ENCODE peak calls at places on chromosome 17, in five cellular contexts. One of them, this sample, is unnamed.
A peak's percentile ranks its signal among the peaks of the same experiment; 100 is the strongest.

GRCh38 chr17:13182450-13182849 is 164.6 kb upstream of the ELAC2 start:
- DNase-seq in tibial artery: no peak
- DNase-seq in heart right ventricle: no peak
- DNase-seq in naive thymus-derived CD4-positive, alpha-beta T cell: no peak
- DNase-seq in right cardiac atrium: no peak
- DNase-seq in this sample: no peak

GRCh38 chr17:7854078-7854777 is 638 bp upstream of the TMEM88 start:
- DNase-seq in naive thymus-derived CD4-positive, alpha-beta T cell: peak; percentile 24
- DNase-seq in right cardiac atrium: peak; percentile 63
- DNase-seq in heart right ventricle: peak; percentile 42
- DNase-seq in tibial artery: no peak
- DNase-seq in this sample: peak; percentile 28

GRCh38 chr17:51152766-51153209 is 571 bp upstream of the NME1 start:
- DNase-seq in naive thymus-derived CD4-positive, alpha-beta T cell: no peak
- DNase-seq in heart right ventricle: no peak
- DNase-seq in right cardiac atrium: no peak
- DNase-seq in tibial artery: no peak
- DNase-seq in this sample: no peak

GRCh38 chr17:59513934-59514841 is 51.2 kb upstream of the DHX40 start:
- DNase-seq in naive thymus-derived CD4-positive, alpha-beta T cell: no peak
- DNase-seq in right cardiac atrium: peak; percentile 95
- DNase-seq in heart right ventricle: peak; percentile 75
- DNase-seq in tibial artery: peak; percentile 88
- DNase-seq in this sample: peak; percentile 93

GRCh38 chr17:59387351-59388069 is 56.1 kb downstream of the YPEL2 start:
- DNase-seq in right cardiac atrium: no peak
- DNase-seq in naive thymus-derived CD4-positive, alpha-beta T cell: no peak
- DNase-seq in heart right ventricle: no peak
- DNase-seq in tibial artery: no peak
- DNase-seq in this sample: no peak

GRCh38 chr17:35265071-35265470 is 22.2 kb downstream of the SLFN5 start:
- DNase-seq in right cardiac atrium: no peak
- DNase-seq in heart right ventricle: no peak
- DNase-seq in naive thymus-derived CD4-positive, alpha-beta T cell: no peak
- DNase-seq in tibial artery: no peak
- DNase-seq in this sample: no peak

GRCh38 chr17:78995761-78996451 is 13.7 kb downstream of the CANT1 start:
- DNase-seq in tibial artery: peak; percentile 16
- DNase-seq in heart right ventricle: no peak
- DNase-seq in naive thymus-derived CD4-positive, alpha-beta T cell: no peak
- DNase-seq in right cardiac atrium: peak; percentile 68
- DNase-seq in this sample: peak; percentile 60

GRCh38 chr17:78599419-78599818 is 22.2 kb upstream of the DNAH17 start:
- DNase-seq in right cardiac atrium: no peak
- DNase-seq in naive thymus-derived CD4-positive, alpha-beta T cell: no peak
- DNase-seq in tibial artery: no peak
- DNase-seq in heart right ventricle: no peak
- DNase-seq in this sample: no peak

GRCh38 chr17:1375615-1376014 is 24.4 kb downstream of the YWHAE start:
- DNase-seq in naive thymus-derived CD4-positive, alpha-beta T cell: no peak
- DNase-seq in heart right ventricle: no peak
- DNase-seq in right cardiac atrium: no peak
- DNase-seq in tibial artery: no peak
- DNase-seq in this sample: no peak
- H3K4me1 ChIP-seq in naive thymus-derived CD4-positive, alpha-beta T cell: peaks cover 64% of the 10 kb centered on the region
- H3K4me1 ChIP-seq in heart right ventricle: peaks cover 100% of the 10 kb centered on the region
- H3K4me1 ChIP-seq in right cardiac atrium: peaks cover 18% of the 10 kb centered on the region
- H3K4me1 ChIP-seq in tibial artery: peaks cover 100% of the 10 kb centered on the region
- H3K4me1 ChIP-seq in this sample: peaks cover 49% of the 10 kb centered on the region

GRCh38 chr17:47650525-47651522 is 1.1 kb downstream of the KPNB1 start:
- DNase-seq in heart right ventricle: peak; percentile 97
- DNase-seq in tibial artery: peak; percentile 93
- DNase-seq in naive thymus-derived CD4-positive, alpha-beta T cell: peak; percentile 90
- DNase-seq in right cardiac atrium: peak; percentile 98
- DNase-seq in this sample: peak; percentile 95
- H3K4me1 ChIP-seq in heart right ventricle: peaks cover 65% of the 10 kb centered on the region
- H3K4me1 ChIP-seq in tibial artery: peaks cover 47% of the 10 kb centered on the region
- H3K4me1 ChIP-seq in naive thymus-derived CD4-positive, alpha-beta T cell: peaks cover 42% of the 10 kb centered on the region
- H3K4me1 ChIP-seq in right cardiac atrium: peaks cover 3% of the 10 kb centered on the region
- H3K4me1 ChIP-seq in this sample: peaks cover 1% of the 10 kb centered on the region

GRCh38 chr17:3965123-3965800 is 1.0 kb upstream of the ATP2A3 start:
- DNase-seq in naive thymus-derived CD4-positive, alpha-beta T cell: peak; percentile 71
- DNase-seq in heart right ventricle: peak; percentile 60
- DNase-seq in tibial artery: peak; percentile 66
- DNase-seq in right cardiac atrium: peak; percentile 84
- DNase-seq in this sample: peak; percentile 81
- H3K4me1 ChIP-seq in naive thymus-derived CD4-positive, alpha-beta T cell: peaks cover 36% of the 10 kb centered on the region
- H3K4me1 ChIP-seq in heart right ventricle: peaks cover 46% of the 10 kb centered on the region
- H3K4me1 ChIP-seq in tibial artery: peaks cover 29% of the 10 kb centered on the region
- H3K4me1 ChIP-seq in right cardiac atrium: peaks cover 3% of the 10 kb centered on the region
- H3K4me1 ChIP-seq in this sample: no peaks in the 10 kb centered on the region

DNA sequence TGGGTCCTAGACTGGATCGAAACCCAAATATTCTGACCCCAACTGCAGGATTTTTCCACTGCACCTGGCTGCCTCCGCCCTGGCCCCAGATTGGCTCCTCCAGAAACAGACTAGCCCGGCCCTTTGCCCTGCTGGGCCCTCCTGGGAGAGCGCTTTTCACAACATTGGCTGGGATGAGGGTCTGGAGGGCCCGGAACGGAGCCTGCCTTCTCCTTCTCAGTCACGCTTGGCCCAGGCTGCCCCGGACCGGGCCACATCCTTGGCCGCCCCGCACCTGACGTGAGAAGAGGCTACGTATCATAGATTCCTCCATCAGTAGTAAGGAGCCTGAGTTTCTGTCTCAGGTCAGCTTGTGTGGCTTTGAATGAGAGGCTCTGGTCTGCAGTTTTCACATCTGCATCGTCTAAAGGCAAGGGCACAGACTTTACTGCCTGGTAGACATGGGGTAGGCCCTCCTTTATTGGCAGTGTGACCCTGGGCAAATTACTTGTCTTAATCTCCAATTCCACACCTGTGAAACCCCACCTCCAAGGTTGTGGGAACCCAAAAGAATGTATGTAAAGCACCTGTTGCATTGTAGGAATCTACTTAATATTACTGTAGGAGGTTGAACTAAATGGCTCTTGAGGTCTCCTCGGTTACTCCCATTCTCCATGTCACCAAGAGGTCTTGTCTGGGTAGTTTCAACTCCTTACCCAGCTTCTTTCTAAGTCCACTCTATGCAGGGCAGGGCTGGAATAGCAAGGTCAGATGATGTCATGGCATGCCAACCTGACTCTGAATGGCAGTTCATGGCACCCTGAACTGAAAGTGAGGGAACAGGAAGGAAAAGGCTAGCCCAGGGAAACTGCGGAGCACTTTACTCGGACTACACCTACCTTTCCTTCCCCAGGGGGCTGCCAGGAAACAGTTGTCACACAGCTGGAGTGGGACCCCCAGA is 666 bp downstream of the LRRC3C start:
- DNase-seq in right cardiac atrium: peak; percentile 84
- DNase-seq in tibial artery: peak; percentile 40
- DNase-seq in heart right ventricle: peak; percentile 56
- DNase-seq in naive thymus-derived CD4-positive, alpha-beta T cell: no peak
- DNase-seq in this sample: peak; percentile 56
- H3K4me1 ChIP-seq in right cardiac atrium: peaks cover 6% of the 10 kb centered on the region
- H3K4me1 ChIP-seq in tibial artery: peaks cover 40% of the 10 kb centered on the region
- H3K4me1 ChIP-seq in heart right ventricle: peaks cover 54% of the 10 kb centered on the region
- H3K4me1 ChIP-seq in naive thymus-derived CD4-positive, alpha-beta T cell: peaks cover 40% of the 10 kb centered on the region
- H3K4me1 ChIP-seq in this sample: peaks cover 13% of the 10 kb centered on the region

GRCh38 chr17:76139801-76140660 is 1.0 kb downstream of the FOXJ1 start:
- DNase-seq in heart right ventricle: no peak
- DNase-seq in tibial artery: no peak
- DNase-seq in right cardiac atrium: peak; percentile 64
- DNase-seq in naive thymus-derived CD4-positive, alpha-beta T cell: peak; percentile 44
- DNase-seq in this sample: peak; percentile 71
- H3K4me1 ChIP-seq in heart right ventricle: peaks cover 44% of the 10 kb centered on the region
- H3K4me1 ChIP-seq in tibial artery: peaks cover 42% of the 10 kb centered on the region
- H3K4me1 ChIP-seq in right cardiac atrium: no peaks in the 10 kb centered on the region
- H3K4me1 ChIP-seq in naive thymus-derived CD4-positive, alpha-beta T cell: peaks cover 36% of the 10 kb centered on the region
- H3K4me1 ChIP-seq in this sample: peaks cover 13% of the 10 kb centered on the region

GRCh38 chr17:27321372-27321771 is 27.5 kb downstream of the WSB1 start:
- DNase-seq in right cardiac atrium: no peak
- DNase-seq in naive thymus-derived CD4-positive, alpha-beta T cell: no peak
- DNase-seq in tibial artery: no peak
- DNase-seq in heart right ventricle: no peak
- DNase-seq in this sample: no peak

GRCh38 chr17:27324940-27325339 is 31.0 kb downstream of the WSB1 start:
- DNase-seq in naive thymus-derived CD4-positive, alpha-beta T cell: no peak
- DNase-seq in tibial artery: no peak
- DNase-seq in right cardiac atrium: no peak
- DNase-seq in heart right ventricle: no peak
- DNase-seq in this sample: no peak

GRCh38 chr17:27322026-27322425 is 28.1 kb downstream of the WSB1 start:
- DNase-seq in right cardiac atrium: no peak
- DNase-seq in naive thymus-derived CD4-positive, alpha-beta T cell: no peak
- DNase-seq in heart right ventricle: no peak
- DNase-seq in tibial artery: no peak
- DNase-seq in this sample: no peak

GRCh38 chr17:27323538-27324212 is 29.8 kb downstream of the WSB1 start:
- DNase-seq in tibial artery: peak; percentile 87
- DNase-seq in right cardiac atrium: peak; percentile 94
- DNase-seq in heart right ventricle: peak; percentile 84
- DNase-seq in naive thymus-derived CD4-positive, alpha-beta T cell: no peak
- DNase-seq in this sample: peak; percentile 84

DNA sequence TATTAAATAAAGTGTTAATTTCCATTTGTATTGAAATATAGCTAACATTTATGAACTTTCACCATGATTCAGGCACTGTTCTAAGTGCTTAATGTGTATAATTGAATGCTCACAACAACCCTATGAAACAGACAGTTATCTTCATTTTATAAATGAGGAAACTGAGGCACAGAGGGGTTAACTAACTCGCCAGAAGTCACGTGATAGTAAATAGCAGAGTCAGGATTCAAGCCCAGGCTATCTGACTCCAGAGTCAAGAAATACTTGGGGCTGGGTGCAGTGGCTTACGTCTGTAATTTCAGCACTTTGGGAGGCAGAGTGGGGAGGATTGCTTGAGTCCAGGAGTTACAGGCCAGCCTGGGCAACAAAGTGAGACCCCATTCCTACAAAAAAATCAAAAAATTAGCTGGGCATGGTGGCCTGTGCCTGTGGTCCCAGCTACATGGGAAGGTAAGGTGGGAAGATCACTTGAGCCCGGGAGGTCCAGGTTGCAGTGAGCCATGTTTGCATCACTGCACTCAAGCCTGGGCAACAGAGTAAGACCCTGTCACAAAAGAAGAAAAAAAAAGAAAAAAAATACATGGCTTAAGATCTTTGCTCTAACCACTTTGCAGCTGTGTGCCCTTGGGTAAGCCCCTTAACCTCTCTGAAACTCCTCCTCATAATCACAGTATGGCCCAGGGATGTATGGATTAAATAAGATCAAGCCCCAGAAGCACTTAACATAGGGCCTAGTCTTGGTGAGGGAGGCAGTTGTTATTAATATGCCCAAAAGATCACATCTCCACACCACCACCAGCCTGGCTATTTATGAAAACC is 29.0 kb downstream of the WSB1 start:
- DNase-seq in heart right ventricle: no peak
- DNase-seq in naive thymus-derived CD4-positive, alpha-beta T cell: no peak
- DNase-seq in tibial artery: no peak
- DNase-seq in right cardiac atrium: no peak
- DNase-seq in this sample: no peak
- H3K4me1 ChIP-seq in heart right ventricle: peaks cover 73% of the 10 kb centered on the region
- H3K4me1 ChIP-seq in naive thymus-derived CD4-positive, alpha-beta T cell: no peaks in the 10 kb centered on the region
- H3K4me1 ChIP-seq in tibial artery: peaks cover 47% of the 10 kb centered on the region
- H3K4me1 ChIP-seq in right cardiac atrium: peaks cover 19% of the 10 kb centered on the region
- H3K4me1 ChIP-seq in this sample: peaks cover 17% of the 10 kb centered on the region

GRCh38 chr17:50146927-50147640 is 3.4 kb downstream of the PPP1R9B start:
- DNase-seq in naive thymus-derived CD4-positive, alpha-beta T cell: no peak
- DNase-seq in tibial artery: peak; percentile 71
- DNase-seq in heart right ventricle: no peak
- DNase-seq in right cardiac atrium: peak; percentile 83
- DNase-seq in this sample: no peak
- H3K4me1 ChIP-seq in naive thymus-derived CD4-positive, alpha-beta T cell: peaks cover 38% of the 10 kb centered on the region
- H3K4me1 ChIP-seq in tibial artery: peaks cover 45% of the 10 kb centered on the region
- H3K4me1 ChIP-seq in heart right ventricle: peaks cover 70% of the 10 kb centered on the region
- H3K4me1 ChIP-seq in right cardiac atrium: peaks cover 12% of the 10 kb centered on the region
- H3K4me1 ChIP-seq in this sample: peaks cover 11% of the 10 kb centered on the region

GRCh38 chr17:17966399-17966798 is 5.8 kb downstream of the TOM1L2 start:
- DNase-seq in heart right ventricle: no peak
- DNase-seq in right cardiac atrium: no peak
- DNase-seq in tibial artery: no peak
- DNase-seq in naive thymus-derived CD4-positive, alpha-beta T cell: no peak
- DNase-seq in this sample: no peak

GRCh38 chr17:17965152-17965721 is 7.0 kb downstream of the TOM1L2 start:
- DNase-seq in heart right ventricle: no peak
- DNase-seq in tibial artery: no peak
- DNase-seq in naive thymus-derived CD4-positive, alpha-beta T cell: no peak
- DNase-seq in right cardiac atrium: no peak
- DNase-seq in this sample: no peak

GRCh38 chr17:17964710-17965109 is 7.5 kb downstream of the TOM1L2 start:
- DNase-seq in heart right ventricle: no peak
- DNase-seq in right cardiac atrium: no peak
- DNase-seq in naive thymus-derived CD4-positive, alpha-beta T cell: no peak
- DNase-seq in tibial artery: no peak
- DNase-seq in this sample: no peak

GRCh38 chr17:17963066-17963465 is 9.1 kb downstream of the TOM1L2 start:
- DNase-seq in tibial artery: no peak
- DNase-seq in naive thymus-derived CD4-positive, alpha-beta T cell: no peak
- DNase-seq in right cardiac atrium: no peak
- DNase-seq in heart right ventricle: no peak
- DNase-seq in this sample: no peak

DNA sequence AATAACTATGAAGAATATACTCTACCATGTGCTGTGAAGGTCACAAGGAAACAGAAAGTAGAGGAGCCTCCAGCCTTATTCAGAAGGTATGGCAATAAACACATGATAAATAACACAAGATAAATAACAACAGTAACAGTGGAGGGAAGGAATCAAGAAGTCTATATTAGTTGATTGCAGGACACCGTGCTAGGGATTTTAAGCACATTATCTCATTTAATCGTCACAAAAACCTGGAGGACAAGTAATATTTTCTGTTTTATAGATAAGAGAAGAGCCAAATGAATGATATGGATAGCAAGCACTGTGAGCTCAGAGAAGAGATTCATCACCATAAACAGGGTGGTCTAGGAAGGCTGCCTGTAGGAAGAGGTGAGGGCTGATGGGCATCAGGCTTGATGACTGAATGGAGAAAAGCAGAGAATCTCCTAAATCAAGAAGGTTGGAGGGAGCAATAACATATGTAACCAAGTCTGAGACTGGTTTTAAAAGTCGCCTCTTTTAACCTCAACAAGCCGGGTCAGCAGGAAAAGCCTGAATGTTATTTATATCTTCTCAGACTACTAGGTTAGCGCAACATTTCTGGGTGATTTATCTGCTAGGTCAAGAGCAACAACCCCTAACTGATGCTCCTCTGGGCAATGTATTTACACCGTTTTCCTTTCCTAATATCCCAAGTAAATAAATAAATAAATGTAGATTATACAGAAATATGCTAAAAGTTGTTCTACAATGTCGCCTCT is 8.3 kb downstream of the TOM1L2 start:
- DNase-seq in heart right ventricle: no peak
- DNase-seq in right cardiac atrium: no peak
- DNase-seq in naive thymus-derived CD4-positive, alpha-beta T cell: no peak
- DNase-seq in tibial artery: no peak
- DNase-seq in this sample: no peak
- H3K4me1 ChIP-seq in heart right ventricle: peaks cover 75% of the 10 kb centered on the region
- H3K4me1 ChIP-seq in right cardiac atrium: peaks cover 3% of the 10 kb centered on the region
- H3K4me1 ChIP-seq in naive thymus-derived CD4-positive, alpha-beta T cell: peaks cover 14% of the 10 kb centered on the region
- H3K4me1 ChIP-seq in tibial artery: peaks cover 23% of the 10 kb centered on the region
- H3K4me1 ChIP-seq in this sample: peaks cover 6% of the 10 kb centered on the region

GRCh38 chr17:58324409-58325288 is 3.9 kb downstream of the TSPOAP1 start:
- DNase-seq in tibial artery: no peak
- DNase-seq in right cardiac atrium: peak; percentile 83
- DNase-seq in naive thymus-derived CD4-positive, alpha-beta T cell: no peak
- DNase-seq in heart right ventricle: peak; percentile 44
- DNase-seq in this sample: no peak
- H3K4me1 ChIP-seq in tibial artery: peaks cover 19% of the 10 kb centered on the region
- H3K4me1 ChIP-seq in right cardiac atrium: no peaks in the 10 kb centered on the region
- H3K4me1 ChIP-seq in naive thymus-derived CD4-positive, alpha-beta T cell: no peaks in the 10 kb centered on the region
- H3K4me1 ChIP-seq in heart right ventricle: peaks cover 3% of the 10 kb centered on the region
- H3K4me1 ChIP-seq in this sample: peaks cover 6% of the 10 kb centered on the region

This sample was measured in lung.